ENCODE peak calls at places on chromosome 2, in seven cellular contexts. V is HepG2, B is A549, O is HCT116, F is heart left ventricle, A is ovary, S is spleen. J is an unnamed sample.

GRCh38 chr2:223054193-223054781 is 2.3 kb downstream of the KCNE4 start:
- DNase-seq in V (no peak), B (no peak), O (no peak), F (peak; percentile 75), A (peak; percentile 30), S (no peak), J (no peak)

GRCh38 chr2:72111061-72111460 is 36.6 kb downstream of the CYP26B1 start:
- DNase-seq in V (no peak), B (no peak), O (no peak), F (no peak), A (no peak), S (no peak), J (peak; percentile 85)

GRCh38 chr2:121480826-121481225 is 49.9 kb upstream of the RNU4ATAC start:
- DNase-seq in V (no peak), B (no peak), O (no peak), F (no peak), A (peak; percentile 35), S (no peak), J (no peak)

GRCh38 chr2:174787485-174788205 is 23.4 kb upstream of the CHRNA1 start:
- DNase-seq in V (peak; percentile 45), B (peak; percentile 41), O (no peak), F (no peak), A (no peak), S (no peak), J (no peak)

GRCh38 chr2:71947809-71948208 is 199.9 kb downstream of the CYP26B1 start:
- DNase-seq in V (no peak), B (no peak), O (no peak), F (no peak), A (no peak), S (no peak), J (peak; percentile 77)

GRCh38 chr2:188984680-188985079 is 10.5 kb downstream of the COL3A1 start:
- DNase-seq in V (no peak), B (peak; percentile 74), O (no peak), F (no peak), A (no peak), S (no peak), J (no peak)

GRCh38 chr2:10340593-10340975 is 37.9 kb downstream of the HPCAL1 start:
- DNase-seq in V (no peak), B (no peak), O (no peak), F (no peak), A (no peak), S (no peak), J (no peak)

GRCh38 chr2:103792039-103792438 is 1030.2 kb downstream of the TMEM182 start:
- DNase-seq in V (no peak), B (no peak), O (no peak), F (no peak), A (no peak), S (no peak), J (no peak)

GRCh38 chr2:23209059-23209458 is 175.9 kb upstream of the KLHL29 start:
- DNase-seq in V (peak; percentile 24), B (no peak), O (no peak), F (no peak), A (no peak), S (no peak), J (no peak)

GRCh38 chr2:223762853-223763252 is 74.5 kb downstream of the AP1S3 start:
- DNase-seq in V (peak; percentile 15), B (no peak), O (no peak), F (no peak), A (no peak), S (no peak), J (no peak)

GRCh38 chr2:101696272-101697123 is 1.0 kb upstream of the MAP4K4 start:
- DNase-seq in V (no peak), B (no peak), O (no peak), F (no peak), A (peak; percentile 39), S (no peak), J (no peak)

GRCh38 chr2:66494708-66495107 is 59.8 kb downstream of the MEIS1 start:
- DNase-seq in V (peak; percentile 16), B (peak; percentile 25), O (no peak), F (no peak), A (peak; percentile 70), S (no peak), J (no peak)

GRCh38 chr2:199216253-199216652 is 241.5 kb downstream of the SATB2 start:
- DNase-seq in V (no peak), B (no peak), O (no peak), F (no peak), A (no peak), S (no peak), J (no peak)

DNA sequence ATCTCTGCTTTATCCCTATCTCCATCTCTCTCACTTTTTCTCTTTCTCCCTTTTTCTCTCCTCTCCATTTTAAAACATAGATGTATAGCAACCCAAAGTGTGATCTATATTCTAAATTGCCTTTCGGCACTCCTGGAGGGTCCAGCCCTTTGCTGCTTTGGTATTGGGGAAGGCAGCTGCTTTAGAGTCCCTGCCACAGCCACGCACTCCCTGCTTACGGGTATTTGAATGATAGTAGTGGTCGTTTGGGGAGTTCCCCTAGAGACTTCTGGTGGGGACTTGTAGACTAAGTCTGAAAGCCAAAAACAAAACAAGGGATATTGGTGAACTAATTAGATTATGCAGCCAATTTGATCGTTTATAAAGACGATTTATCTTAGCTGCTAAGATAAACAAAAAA is 11.9 kb downstream of the QPCT start:
- DNase-seq in V (no peak), B (no peak), O (no peak), F (no peak), A (no peak), S (no peak), J (no peak)
- H3K4me3 ChIP-seq in V (no peak overlapping the region), B (no peak overlapping the region), O (no peak overlapping the region), F (no peak overlapping the region), A (no peak overlapping the region), S (no peak overlapping the region), J (no peak overlapping the region)

GRCh38 chr2:1745171-1746023 is 1.1 kb upstream of the PXDN start:
- DNase-seq in V (no peak), B (no peak), O (no peak), F (no peak), A (no peak), S (peak; percentile 63), J (no peak)

GRCh38 chr2:1744151-1744445 is 217 bp downstream of the PXDN start:
- DNase-seq in V (no peak), B (peak; percentile 31), O (no peak), F (no peak), A (peak; percentile 45), S (peak; percentile 73), J (no peak)

GRCh38 chr2:1742680-1743395 is 1.5 kb downstream of the PXDN start:
- DNase-seq in V (no peak), B (peak; percentile 58), O (no peak), F (peak; percentile 84), A (peak; percentile 84), S (peak; percentile 77), J (peak; percentile 90)

GRCh38 chr2:1743396-1744150 is 742 bp downstream of the PXDN start:
- DNase-seq in V (no peak), B (no peak), O (no peak), F (peak; percentile 67), A (peak; percentile 57), S (peak; percentile 69), J (no peak)

DNA sequence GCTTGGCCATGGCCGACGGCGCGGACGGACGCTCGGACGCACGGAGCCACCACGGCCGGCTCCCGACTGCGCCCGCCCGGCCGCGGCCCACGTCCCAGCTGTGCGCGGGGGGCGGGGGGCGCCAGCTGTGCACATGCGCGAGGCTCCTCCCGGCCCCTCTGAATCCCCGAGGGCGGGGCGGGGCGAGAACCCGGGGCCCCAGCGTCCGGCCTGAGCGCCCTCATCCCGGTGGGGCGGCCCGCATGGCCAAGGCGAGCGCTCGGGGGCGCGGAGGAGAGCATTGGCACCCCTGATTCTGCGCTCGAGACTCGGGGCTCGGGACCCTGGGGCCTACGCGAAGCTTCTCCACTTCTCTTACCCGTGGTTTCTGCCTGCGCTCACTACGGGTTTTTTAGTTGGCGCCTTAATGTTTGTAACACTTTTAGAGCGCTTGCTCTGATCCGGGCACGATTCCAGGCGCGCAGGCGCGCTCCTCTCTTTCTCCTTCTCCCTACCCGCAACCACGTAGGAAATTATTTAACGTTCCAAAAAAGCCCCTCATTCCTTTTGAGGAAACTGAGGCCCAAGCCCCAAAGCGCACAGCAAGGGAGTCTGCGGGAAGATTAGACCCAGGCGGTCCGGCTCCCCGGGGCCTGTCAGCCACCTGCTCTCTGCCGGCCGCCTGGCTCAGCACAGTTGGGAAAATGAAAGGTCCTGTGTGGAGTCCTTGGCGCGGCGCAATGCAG is at the start of gene PXDN:
- DNase-seq in V (no peak), B (no peak), O (no peak), F (peak; percentile 83), A (peak; percentile 61), S (peak; percentile 73), J (no peak)
- TF ChIP-seq POLR2A in V (no peak), B (no peak), O (no peak), F (peak; percentile 72), A (peak; percentile 32), S (no peak), J (no peak)

DNA sequence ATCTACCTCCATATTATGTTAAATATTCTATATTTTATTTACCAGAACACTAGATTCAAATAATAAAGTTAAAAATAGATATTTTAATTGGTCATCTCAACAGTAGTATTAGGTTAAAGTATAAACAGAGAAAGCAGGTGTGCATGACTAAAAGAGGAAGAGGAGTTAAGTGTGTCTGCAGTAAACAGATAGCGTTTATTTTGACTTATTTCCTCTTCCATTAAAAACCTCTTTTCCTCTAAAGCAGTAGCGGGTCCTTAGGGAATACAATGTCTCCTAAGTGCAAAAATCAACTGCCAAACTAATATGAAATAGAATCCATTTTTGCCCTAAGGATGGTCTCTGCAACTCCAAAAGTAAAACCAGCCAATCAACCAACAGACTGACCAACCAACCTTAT is 27.7 kb downstream of the EIF2AK3 start:
- DNase-seq in V (no peak), B (no peak), O (no peak), F (no peak), A (no peak), S (no peak), J (no peak)
- H3K27ac ChIP-seq in V (peak overlapping the region; percentile 3), B (no peak overlapping the region), O (no peak overlapping the region), F (peak overlapping the region; percentile 52), A (no peak overlapping the region), S (peak overlapping the region; percentile 59), J (peak overlapping the region; percentile 2)

GRCh38 chr2:217360781-217361485 is 501.1 kb upstream of the TNP1 start:
- DNase-seq in V (no peak), B (peak; percentile 52), O (no peak), F (no peak), A (peak; percentile 64), S (no peak), J (no peak)

GRCh38 chr2:217356142-217356541 is 496.3 kb upstream of the TNP1 start:
- DNase-seq in V (no peak), B (no peak), O (no peak), F (no peak), A (no peak), S (no peak), J (no peak)

GRCh38 chr2:217360111-217360510 is 500.2 kb upstream of the TNP1 start:
- DNase-seq in V (no peak), B (no peak), O (no peak), F (no peak), A (no peak), S (no peak), J (no peak)

GRCh38 chr2:217357886-217358620 is 498.2 kb upstream of the TNP1 start:
- DNase-seq in V (no peak), B (no peak), O (no peak), F (no peak), A (no peak), S (no peak), J (no peak)

GRCh38 chr2:217356795-217357194 is 496.9 kb upstream of the TNP1 start:
- DNase-seq in V (no peak), B (no peak), O (no peak), F (no peak), A (peak; percentile 61), S (no peak), J (no peak)
- H3K4me3 ChIP-seq in V (no peak overlapping the region), B (no peak overlapping the region), O (no peak overlapping the region), F (no peak overlapping the region), A (no peak overlapping the region), S (no peak overlapping the region), J (no peak overlapping the region)

GRCh38 chr2:227325056-227325823 is at the start of gene MFF:
- DNase-seq in V (peak; percentile 92), B (peak; percentile 96), O (peak; percentile 87), F (peak; percentile 95), A (peak; percentile 89), S (peak; percentile 99), J (peak; percentile 94)
- TF ChIP-seq POLR2A in V (peak; percentile 77), B (peak; percentile 73), O (peak; percentile 69), F (peak; percentile 69), A (peak; percentile 60), S (peak; percentile 75), J (no peak)

J was measured in vagina.